ENCODE peak calls at places on chromosome 12, in four cellular contexts. W is suprapubic skin; S is CD4-positive, alpha-beta T cell; V is progenitor cell of endocrine pancreas. H is an unnamed sample.

GRCh38 chr12:79737875-79738718 is 47.3 kb upstream of the PAWR start:
- DNase-seq in V (no peak), W (no peak), S (no peak), H (no peak)

GRCh38 chr12:10409387-10409786 is at the start of gene KLRC4:
- DNase-seq in V (no peak), S (no peak), W (no peak), H (no peak)

GRCh38 chr12:3042394-3042793 is 34.8 kb upstream of the TSPAN9 start:
- DNase-seq in W (no peak), V (no peak), S (no peak), H (no peak)

GRCh38 chr12:86712425-86712843 is 456.2 kb upstream of the MGAT4C start:
- DNase-seq in V (no peak), W (no peak), S (no peak), H (no peak)

GRCh38 chr12:2794261-2794735 is 472 bp upstream of the FKBP4 start:
- DNase-seq in S (peak; percentile 17), W (no peak), V (peak; percentile 59), H (peak; percentile 54)

GRCh38 chr12:132153501-132154340 is 9.5 kb downstream of the NOC4L start:
- DNase-seq in S (peak; percentile 68), V (peak; percentile 74), W (no peak), H (peak; percentile 74)

GRCh38 chr12:127230843-127231260 is 1036.1 kb upstream of the TMEM132C start:
- DNase-seq in V (no peak), S (no peak), W (no peak), H (no peak)

GRCh38 chr12:108849653-108850052 is 7.7 kb downstream of the SSH1 start:
- DNase-seq in W (no peak), S (no peak), V (no peak), H (no peak)

GRCh38 chr12:101781834-101782543 is 42.7 kb upstream of the SYCP3 start:
- DNase-seq in S (no peak), V (no peak), W (no peak), H (no peak)

GRCh38 chr12:55760663-55761062 is 17.7 kb downstream of the GDF11 start:
- DNase-seq in V (no peak), S (no peak), W (no peak), H (no peak)

GRCh38 chr12:111434680-111435338 is 29.1 kb downstream of the SH2B3 start:
- DNase-seq in S (peak; percentile 88), V (no peak), W (peak; percentile 80), H (no peak)

GRCh38 chr12:7667025-7667575 is 1.4 kb upstream of the APOBEC1 start:
- DNase-seq in V (no peak), W (no peak), S (no peak), H (no peak)

GRCh38 chr12:71661977-71662522 is 1.6 kb downstream of the ZFC3H1 start:
- DNase-seq in V (no peak), W (no peak), S (no peak), H (no peak)

GRCh38 chr12:71664411-71665108 is 459 bp downstream of the THAP2 start:
- DNase-seq in V (no peak), S (no peak), W (no peak), H (no peak)

GRCh38 chr12:71665109-71665476 is 992 bp downstream of the THAP2 start:
- DNase-seq in W (no peak), V (no peak), S (no peak), H (no peak)

GRCh38 chr12:71662861-71663560 is 637 bp downstream of the ZFC3H1 start:
- DNase-seq in W (peak; percentile 82), S (peak; percentile 78), V (peak; percentile 52), H (peak; percentile 77)

GRCh38 chr12:71663561-71664410 is at the start of the genes THAP2 and ZFC3H1:
- DNase-seq in S (peak; percentile 93), W (peak; percentile 95), V (peak; percentile 78), H (peak; percentile 94)
- TF ChIP-seq CTCF in S (no peak), W (no peak), V (peak; percentile 15), H (peak; percentile 28)

GRCh38 chr12:85310456-85311076 is 30.5 kb downstream of the ALX1 start:
- DNase-seq in W (no peak), S (no peak), V (no peak), H (no peak)
- TF ChIP-seq CTCF in W (no peak), S (no peak), V (peak; percentile 50), H (peak; percentile 33)

GRCh38 chr12:104180389-104180788 is 35.2 kb upstream of the TXNRD1 start:
- DNase-seq in W (no peak), S (no peak), V (no peak), H (no peak)

GRCh38 chr12:104181313-104181712 is 34.3 kb upstream of the TXNRD1 start:
- DNase-seq in S (no peak), V (no peak), W (no peak), H (no peak)

GRCh38 chr12:104175726-104176247 is 37.8 kb upstream of the NFYB start:
- DNase-seq in W (no peak), S (no peak), V (no peak), H (no peak)

GRCh38 chr12:104177336-104177662 is 38.3 kb upstream of the TXNRD1 start:
- DNase-seq in V (no peak), W (no peak), S (no peak), H (no peak)

DNA sequence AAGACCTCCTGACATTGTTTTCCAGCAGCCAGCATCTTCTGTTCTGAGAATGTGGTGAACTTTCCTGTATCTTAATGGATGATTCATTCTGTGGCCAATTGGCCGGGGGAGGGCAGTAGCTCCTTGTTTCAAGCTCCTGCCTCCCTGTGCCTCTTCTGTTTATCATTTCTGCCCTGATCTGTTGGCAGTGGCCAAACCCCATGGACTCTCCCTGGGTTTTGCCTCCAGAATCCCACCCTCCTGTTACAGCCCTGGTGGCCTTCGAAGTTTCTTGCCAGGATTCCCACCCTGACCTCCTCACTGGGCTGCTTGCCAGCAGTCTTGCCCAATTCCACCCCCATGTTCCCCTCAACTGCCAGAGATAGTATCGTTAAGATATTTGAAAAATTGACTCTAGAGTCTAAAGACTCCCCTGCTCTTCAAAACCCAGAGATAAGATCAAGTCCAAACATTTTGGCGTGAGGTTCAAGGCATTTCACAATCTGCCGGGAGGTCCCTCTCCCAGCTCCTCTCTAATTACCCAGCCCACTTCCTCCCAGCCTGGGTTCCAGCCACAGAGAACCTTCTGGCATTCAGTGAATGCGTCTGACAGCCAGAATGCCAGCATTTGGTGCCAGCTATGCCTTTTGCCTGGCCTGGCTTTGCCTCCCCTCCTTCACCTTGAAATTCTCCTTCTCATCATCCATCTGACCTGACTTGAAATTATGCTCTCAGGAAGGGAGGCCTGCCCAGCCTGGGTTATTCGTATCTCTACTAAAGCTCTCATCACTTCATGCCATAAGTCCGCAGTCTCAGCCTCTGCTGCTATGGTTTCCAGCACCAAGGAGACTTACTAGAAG is 37.7 kb upstream of the TXNRD1 start:
- DNase-seq in V (no peak), S (no peak), W (peak; percentile 83), H (peak; percentile 53)
- TF ChIP-seq CTCF in V (no peak), S (no peak), W (no peak), H (peak; percentile 26)

DNA sequence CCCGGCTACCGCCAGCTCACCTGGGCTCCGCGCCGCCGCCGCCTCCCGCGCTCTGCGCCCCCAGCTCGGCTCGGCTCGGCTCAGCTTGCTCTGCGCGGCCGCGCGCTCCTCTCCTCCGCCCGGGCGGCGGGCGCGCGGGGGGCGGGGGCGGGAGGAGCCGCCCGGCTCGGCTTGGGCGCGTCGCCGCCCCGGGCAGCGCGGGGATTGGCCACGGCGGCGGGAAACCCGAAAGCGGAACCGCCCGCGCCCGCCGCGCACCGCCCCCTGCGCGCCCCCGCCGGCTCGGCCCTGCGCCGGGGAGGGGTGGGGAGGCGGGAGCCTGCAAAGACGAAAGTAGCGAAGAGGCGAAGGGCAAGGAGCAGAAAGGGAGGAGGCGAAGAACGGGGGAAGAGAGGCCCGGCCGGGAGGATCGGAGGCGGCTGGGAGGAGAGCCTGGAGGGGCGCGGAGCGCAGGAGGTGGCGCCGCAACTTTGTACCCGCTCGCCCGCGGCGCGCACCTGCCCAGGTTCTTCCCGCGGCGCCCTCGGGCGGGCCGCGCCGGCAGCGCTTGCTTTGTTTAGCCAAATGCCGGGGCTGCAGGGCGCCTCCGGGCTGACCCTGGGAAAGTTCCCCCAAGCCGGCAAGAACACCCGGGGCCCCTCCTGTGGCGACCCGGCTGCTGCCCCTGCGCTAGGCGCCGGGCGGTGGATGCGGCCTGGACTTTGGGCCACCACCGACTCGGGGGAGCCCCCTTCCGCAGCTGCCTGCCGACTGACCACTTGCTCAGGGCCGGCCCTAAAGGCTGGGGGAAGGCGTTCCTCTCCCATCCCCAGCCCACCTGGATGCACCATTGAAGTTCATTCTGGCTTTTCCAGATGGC is at the start of gene CAMKK2:
- DNase-seq in V (peak; percentile 73), S (peak; percentile 73), W (peak; percentile 85), H (peak; percentile 89)
- TF ChIP-seq CTCF in V (peak; percentile 42), S (peak; percentile 26), W (no peak), H (peak; percentile 36)

GRCh38 chr12:51519755-51520154 is 71.3 kb upstream of the SCN8A start:
- DNase-seq in V (no peak), W (no peak), S (no peak), H (no peak)

GRCh38 chr12:51520576-51521325 is 70.3 kb upstream of the SCN8A start:
- DNase-seq in W (no peak), S (no peak), V (no peak), H (no peak)

GRCh38 chr12:51524386-51524901 is 66.6 kb upstream of the SCN8A start:
- DNase-seq in S (no peak), V (no peak), W (no peak), H (no peak)

GRCh38 chr12:51522696-51523095 is 68.3 kb upstream of the SCN8A start:
- DNase-seq in W (no peak), S (no peak), V (no peak), H (no peak)

GRCh38 chr12:51521554-51522276 is 69.3 kb upstream of the SCN8A start:
- DNase-seq in W (no peak), S (no peak), V (no peak), H (no peak)
- TF ChIP-seq CTCF in W (no peak), S (no peak), V (no peak), H (no peak)

DNA sequence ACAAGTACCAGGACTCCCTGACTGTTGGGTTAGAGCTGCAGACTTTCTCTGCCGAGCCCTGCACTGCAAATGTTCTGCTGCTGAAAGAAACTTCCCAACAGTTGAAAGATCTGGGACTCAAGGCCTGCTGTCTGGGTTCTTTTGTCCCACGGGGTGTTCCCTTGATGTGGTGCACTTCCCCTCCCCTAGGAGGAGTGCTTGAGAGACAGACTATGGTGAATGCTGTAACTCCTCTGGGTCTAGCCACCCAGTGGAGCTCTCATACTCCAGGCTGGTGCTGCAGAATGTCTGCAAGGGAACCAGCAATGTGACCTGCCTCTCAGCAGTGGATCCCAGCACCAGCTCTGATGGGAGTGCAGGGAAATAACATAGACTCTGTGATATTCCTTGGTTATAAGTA is 129.2 kb upstream of the SLCO1B1 start:
- DNase-seq in W (no peak), V (no peak), S (no peak), H (no peak)
- TF ChIP-seq CTCF in W (no peak), V (peak; percentile 9), S (no peak), H (no peak)

DNA sequence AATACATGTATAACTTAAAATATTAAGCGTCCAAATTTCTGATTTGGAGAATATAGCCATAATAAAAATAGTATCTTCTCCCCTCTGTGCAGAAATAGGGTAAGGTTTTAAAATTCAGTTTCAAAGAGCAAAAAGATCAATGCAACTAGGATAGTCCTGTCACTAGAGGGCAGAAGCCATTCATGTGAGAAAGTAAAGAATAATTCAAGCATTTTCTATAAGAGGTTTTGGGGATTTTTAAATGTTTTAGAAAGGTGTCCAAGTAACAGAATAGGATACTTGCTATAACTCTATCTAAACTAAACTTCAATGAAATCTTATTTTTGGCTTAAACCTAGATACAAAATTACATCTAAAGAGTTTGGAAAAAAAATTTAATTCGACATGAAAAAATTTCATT is 50.3 kb downstream of the ADAMTS20 start:
- DNase-seq in V (no peak), W (no peak), S (no peak), H (no peak)
- TF ChIP-seq CTCF in V (peak; percentile 62), W (no peak), S (no peak), H (no peak)